ENCODE peak calls at places on chromosome 11, in six cellular contexts. E is non-pigmented ciliary epithelial cell, D is GM10248, S is Daoy, M is COR-L47, T is astrocyte of the cerebellum. W is an unnamed sample.

GRCh38 chr11:132171031-132171430 is 800.6 kb downstream of the NTM start:
- DNase-seq in E (no peak), D (no peak), S (no peak), M (no peak), T (no peak), W (no peak)

GRCh38 chr11:91798240-91798639 is 426.4 kb upstream of the FAT3 start:
- DNase-seq in E (no peak), D (no peak), S (no peak), M (no peak), T (no peak), W (no peak)

GRCh38 chr11:37352485-37352884 is 754.4 kb upstream of the RAG2 start:
- DNase-seq in E (no peak), D (no peak), S (no peak), M (no peak), T (no peak), W (no peak)

GRCh38 chr11:62546937-62547625 is 475 bp upstream of the AHNAK start:
- DNase-seq in E (no peak), D (peak; percentile 17), S (peak; percentile 73), M (no peak), T (no peak), W (no peak)

GRCh38 chr11:45687836-45688235 is 22.4 kb upstream of the CHST1 start:
- DNase-seq in E (no peak), D (no peak), S (no peak), M (no peak), T (no peak), W (no peak)

GRCh38 chr11:46252373-46252914 is 25.0 kb upstream of the CREB3L1 start:
- DNase-seq in E (no peak), D (no peak), S (no peak), M (peak; percentile 43), T (no peak), W (no peak)

GRCh38 chr11:11574373-11574772 is 47.4 kb downstream of the GALNT18 start:
- DNase-seq in E (no peak), D (no peak), S (no peak), M (no peak), T (no peak), W (no peak)

GRCh38 chr11:12461516-12461915 is 84.1 kb downstream of the PARVA start:
- DNase-seq in E (no peak), D (no peak), S (no peak), M (peak; percentile 47), T (no peak), W (no peak)

GRCh38 chr11:8839957-8840945 is 70.7 kb upstream of the AKIP1 start:
- DNase-seq in E (no peak), D (peak; percentile 39), S (peak; percentile 77), M (no peak), T (no peak), W (no peak)

GRCh38 chr11:26078217-26078821 is 253.6 kb upstream of the ANO3 start:
- DNase-seq in E (no peak), D (no peak), S (no peak), M (no peak), T (no peak), W (no peak)

GRCh38 chr11:86063536-86063935 is 5.3 kb downstream of the PICALM start:
- DNase-seq in E (no peak), D (no peak), S (no peak), M (no peak), T (no peak), W (no peak)

GRCh38 chr11:103091441-103091809 is 535 bp downstream of the DCUN1D5 start:
- DNase-seq in E (no peak), D (peak; percentile 56), S (peak; percentile 37), M (peak; percentile 43), T (no peak), W (no peak)

GRCh38 chr11:2156416-2157182 is 4.4 kb downstream of the INS start:
- DNase-seq in E (no peak), D (peak; percentile 82), S (peak; percentile 73), M (peak; percentile 69), T (peak; percentile 27), W (no peak)

GRCh38 chr11:107564877-107565218 is 687 bp downstream of the ALKBH8 start:
- DNase-seq in E (no peak), D (no peak), S (no peak), M (peak; percentile 27), T (no peak), W (no peak)

GRCh38 chr11:95104121-95104830 is 14.6 kb downstream of the ENDOD1 start:
- DNase-seq in E (no peak), D (no peak), S (no peak), M (no peak), T (no peak), W (no peak)

GRCh38 chr11:5712507-5712906 is 22.9 kb downstream of the TRIM22 start:
- DNase-seq in E (no peak), D (no peak), S (no peak), M (no peak), T (no peak), W (no peak)

GRCh38 chr11:8365542-8365941 is 101.9 kb upstream of the LMO1 start:
- DNase-seq in E (no peak), D (no peak), S (no peak), M (no peak), T (no peak), W (no peak)

GRCh38 chr11:124591430-124591829 is 19.8 kb upstream of the PANX3 start:
- DNase-seq in E (no peak), D (no peak), S (no peak), M (no peak), T (no peak), W (no peak)

GRCh38 chr11:36037031-36037430 is 93.2 kb downstream of the LDLRAD3 start:
- DNase-seq in E (no peak), D (no peak), S (peak; percentile 19), M (no peak), T (no peak), W (no peak)

GRCh38 chr11:77027275-77027674 is 6.9 kb upstream of the B3GNT6 start:
- DNase-seq in E (no peak), D (no peak), S (no peak), M (no peak), T (peak; percentile 19), W (no peak)

GRCh38 chr11:8289426-8290047 is 25.9 kb upstream of the LMO1 start:
- DNase-seq in E (no peak), D (no peak), S (no peak), M (no peak), T (no peak), W (no peak)

GRCh38 chr11:27100534-27100933 is 59.9 kb downstream of the BBOX1 start:
- DNase-seq in E (no peak), D (no peak), S (peak; percentile 6), M (peak; percentile 45), T (peak; percentile 46), W (no peak)

GRCh38 chr11:86274503-86274902 is 27.5 kb upstream of the HIKESHI start:
- DNase-seq in E (no peak), D (no peak), S (no peak), M (no peak), T (no peak), W (no peak)

GRCh38 chr11:59600636-59601035 is 14.9 kb downstream of the OSBP start:
- DNase-seq in E (no peak), D (no peak), S (no peak), M (no peak), T (no peak), W (no peak)

W was measured in GM12878.